ENCODE peak calls at places on chromosome 17, in seven cellular contexts. N is ureter, G is NCI-H1930, T is hepatic stellate cell, D is myocyte, E is fibroblast of pulmonary artery, U is C1 segment of cervical spinal cord. O is an unnamed sample.

GRCh38 chr17:44844390-44844830 is 3.3 kb upstream of the HIGD1B start:
- DNase-seq in D (no peak), N (no peak), E (peak; percentile 46), T (peak; percentile 74), U (no peak), G (no peak), O (no peak)

GRCh38 chr17:10135539-10136257 is 62.7 kb downstream of the GAS7 start:
- DNase-seq in T (no peak), U (no peak), D (no peak), N (no peak), G (no peak), E (peak; percentile 46), O (no peak)

GRCh38 chr17:45970659-45971058 is 28.4 kb upstream of the STH start:
- DNase-seq in N (no peak), D (no peak), T (no peak), E (no peak), U (no peak), G (no peak), O (no peak)

GRCh38 chr17:66098040-66098439 is 93.9 kb downstream of the CEP112 start:
- DNase-seq in U (no peak), E (no peak), T (no peak), G (no peak), D (no peak), N (no peak), O (no peak)

GRCh38 chr17:8312726-8313600 is 2.9 kb downstream of the ARHGEF15 start:
- DNase-seq in D (no peak), T (no peak), G (no peak), U (no peak), N (no peak), E (no peak), O (no peak)

GRCh38 chr17:67818110-67819002 is 6.9 kb upstream of the BPTF start:
- DNase-seq in T (no peak), D (peak; percentile 42), E (no peak), G (no peak), U (no peak), N (peak; percentile 17), O (no peak)

GRCh38 chr17:63190821-63191220 is 224.8 kb downstream of the TANC2 start:
- DNase-seq in D (no peak), N (no peak), E (no peak), U (no peak), G (no peak), T (no peak), O (no peak)

GRCh38 chr17:82647593-82648164 is 565 bp downstream of the WDR45B start:
- DNase-seq in N (peak; percentile 63), T (peak; percentile 64), D (peak; percentile 20), G (no peak), U (no peak), E (no peak), O (no peak)

GRCh38 chr17:79678856-79679255 is 51.9 kb upstream of the ENPP7 start:
- DNase-seq in D (no peak), G (no peak), N (no peak), T (no peak), U (no peak), E (no peak), O (no peak)

GRCh38 chr17:76781056-76781982 is 43.4 kb downstream of the MFSD11 start:
- DNase-seq in G (no peak), E (no peak), N (no peak), U (no peak), D (peak; percentile 21), T (no peak), O (no peak)

GRCh38 chr17:1934901-1935300 is 90.2 kb downstream of the RTN4RL1 start:
- DNase-seq in T (no peak), E (no peak), D (no peak), G (no peak), U (no peak), N (no peak), O (no peak)

GRCh38 chr17:48499248-48499647 is 31.6 kb downstream of the HOXB1 start:
- DNase-seq in N (no peak), T (no peak), U (no peak), G (no peak), E (no peak), D (no peak), O (no peak)

O was measured in occipital lobe.